ENCODE peak calls at places on chromosome 22, in eight cellular contexts. E is lower lobe of right lung; V is stomach; X is AG09309; Z is aorta; I is H7; C is PC-3; M is effector memory CD4-positive, alpha-beta T cell. R is an unnamed sample.

GRCh38 chr22:18059473-18059872 is 18.3 kb upstream of the PEX26 start:
- DNase-seq in E (no peak), V (no peak), X (no peak), Z (no peak), I (no peak), C (no peak), M (no peak), R (no peak)

GRCh38 chr22:32219030-32219429 is 14.2 kb upstream of the RFPL2 start:
- DNase-seq in E (no peak), V (no peak), X (no peak), Z (no peak), I (no peak), C (no peak), M (no peak), R (no peak)

GRCh38 chr22:25555506-25556060 is 8.9 kb upstream of the GRK3 start:
- DNase-seq in E (no peak), V (no peak), X (no peak), Z (no peak), I (no peak), C (no peak), M (no peak), R (no peak)

GRCh38 chr22:25572708-25573161 is 8.3 kb downstream of the GRK3 start:
- DNase-seq in E (no peak), V (no peak), X (no peak), Z (no peak), I (no peak), C (no peak), M (no peak), R (no peak)

GRCh38 chr22:24555496-24556253 is at the start of gene SNRPD3:
- DNase-seq in E (peak), V (peak), X (peak), Z (peak), I (peak), C (peak), M (peak), R (peak)

GRCh38 chr22:25930083-25930482 is 188.1 kb downstream of the MYO18B start:
- DNase-seq in E (no peak), V (no peak), X (no peak), Z (no peak), I (no peak), C (no peak), M (no peak), R (no peak)

GRCh38 chr22:17867160-17867785 is 93.0 kb upstream of the BID start:
- DNase-seq in E (no peak), V (no peak), X (no peak), Z (no peak), I (no peak), C (no peak), M (no peak), R (no peak)

GRCh38 chr22:41305646-41306045 is 4.3 kb downstream of the ZC3H7B start:
- DNase-seq in E (no peak), V (no peak), X (no peak), Z (no peak), I (no peak), C (peak), M (no peak), R (no peak)

GRCh38 chr22:34966980-34967379 is 99.0 kb upstream of the ISX start:
- DNase-seq in E (no peak), V (no peak), X (no peak), Z (no peak), I (no peak), C (peak), M (no peak), R (no peak)

GRCh38 chr22:47039356-47039755 is 276.9 kb downstream of the TBC1D22A start:
- DNase-seq in E (no peak), V (no peak), X (no peak), Z (no peak), I (no peak), C (no peak), M (no peak), R (no peak)

GRCh38 chr22:26444777-26445176 is 15.7 kb downstream of the ASPHD2 start:
- DNase-seq in E (no peak), V (no peak), X (no peak), Z (no peak), I (no peak), C (no peak), M (no peak), R (no peak)

GRCh38 chr22:28299760-28300159 is 379.9 kb downstream of the TTC28 start:
- DNase-seq in E (no peak), V (no peak), X (peak), Z (no peak), I (no peak), C (no peak), M (no peak), R (no peak)

GRCh38 chr22:46061431-46062231 is 84.7 kb upstream of the WNT7B start:
- DNase-seq in E (peak), V (peak), X (no peak), Z (no peak), I (peak), C (no peak), M (no peak), R (no peak)

GRCh38 chr22:36332623-36333331 is 55.0 kb downstream of the MYH9 start:
- DNase-seq in E (peak), V (peak), X (no peak), Z (no peak), I (peak), C (peak), M (peak), R (peak)
- H3K4me3 ChIP-seq in E (peak), V (no peak), X (no peak), Z (no peak), I (no peak), C (peak), M (peak), R (peak)

DNA sequence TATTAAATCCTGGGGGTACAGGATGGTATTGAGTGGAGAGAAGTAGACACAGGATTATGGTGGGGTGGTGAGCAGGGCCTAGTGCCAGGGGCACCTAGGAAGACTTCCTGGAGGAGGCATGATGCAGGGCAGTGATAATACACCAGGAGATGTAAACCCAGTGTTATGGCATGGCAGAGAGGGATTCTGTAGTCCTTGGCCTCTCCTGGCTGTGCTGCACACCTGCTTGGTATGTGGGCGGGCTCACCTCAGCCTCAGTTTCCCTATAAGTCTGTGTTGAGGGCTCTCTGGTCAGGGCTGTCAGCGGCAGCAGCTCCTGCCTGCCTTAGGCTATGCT is 2.2 kb downstream of the PDXP start:
- DNase-seq in E (no peak), V (no peak), X (no peak), Z (no peak), I (no peak), C (no peak), M (no peak), R (no peak)
- H3K4me3 ChIP-seq in E (no peak), V (no peak), X (no peak), Z (no peak), I (no peak), C (peak), M (no peak), R (no peak)

GRCh38 chr22:49723478-49724029 is 104.1 kb downstream of the BRD1 start:
- DNase-seq in E (no peak), V (no peak), X (no peak), Z (no peak), I (peak), C (no peak), M (no peak), R (no peak)
- H3K4me3 ChIP-seq in E (no peak), V (no peak), X (no peak), Z (no peak), I (no peak), C (no peak), M (no peak), R (peak)

GRCh38 chr22:23181763-23182288 is 1.5 kb downstream of the BCR start:
- DNase-seq in E (no peak), V (no peak), X (no peak), Z (no peak), I (peak), C (no peak), M (no peak), R (peak)

GRCh38 chr22:23183107-23183698 is 2.9 kb downstream of the BCR start:
- DNase-seq in E (peak), V (peak), X (peak), Z (no peak), I (peak), C (peak), M (no peak), R (no peak)

GRCh38 chr22:23182289-23183106 is 2.2 kb downstream of the BCR start:
- DNase-seq in E (no peak), V (no peak), X (no peak), Z (no peak), I (peak), C (peak), M (no peak), R (peak)

GRCh38 chr22:23184764-23185113 is 4.4 kb downstream of the BCR start:
- DNase-seq in E (no peak), V (no peak), X (no peak), Z (no peak), I (peak), C (no peak), M (no peak), R (no peak)

DNA sequence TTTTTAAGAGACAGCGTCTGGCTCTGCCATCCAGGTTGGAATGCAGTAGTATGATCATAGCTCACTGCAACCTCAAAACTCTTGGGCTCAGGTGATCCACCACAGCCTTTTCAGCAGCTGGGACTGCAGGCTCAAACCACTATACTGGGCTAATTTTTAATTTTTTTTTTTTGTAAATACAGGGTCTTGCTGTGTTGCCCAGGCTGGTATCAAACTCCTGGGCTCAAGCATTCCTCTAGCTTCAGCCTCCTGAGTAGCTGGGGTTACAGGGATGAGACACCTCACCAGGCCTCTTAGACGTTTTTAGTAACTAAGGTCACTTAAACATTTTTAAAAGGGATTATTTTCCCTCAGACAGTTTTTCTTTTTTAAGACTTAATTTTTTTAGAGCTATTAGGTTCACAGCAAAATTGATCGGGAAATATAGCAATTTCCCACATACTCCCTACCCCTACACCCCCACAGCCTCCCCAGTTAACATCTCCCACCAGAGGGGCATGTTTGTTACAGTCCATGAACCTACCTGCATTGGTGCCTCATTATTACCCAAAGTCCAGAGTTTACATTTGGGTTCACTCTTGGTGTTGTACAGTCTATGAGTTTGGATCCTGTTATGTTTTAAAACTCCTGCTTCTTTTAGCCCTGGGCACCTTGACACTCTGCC is 3.9 kb downstream of the BCR start:
- DNase-seq in E (no peak), V (no peak), X (no peak), Z (no peak), I (no peak), C (no peak), M (no peak), R (no peak)
- H3K4me3 ChIP-seq in E (peak), V (no peak), X (no peak), Z (no peak), I (no peak), C (peak), M (no peak), R (peak)

GRCh38 chr22:22854466-22854865 is 33.1 kb upstream of the IGLL5 start:
- DNase-seq in E (no peak), V (no peak), X (no peak), Z (no peak), I (no peak), C (no peak), M (no peak), R (no peak)

GRCh38 chr22:22856364-22856763 is 31.3 kb upstream of the IGLL5 start:
- DNase-seq in E (no peak), V (no peak), X (no peak), Z (no peak), I (peak), C (no peak), M (no peak), R (no peak)

GRCh38 chr22:22853713-22854112 is 33.9 kb upstream of the IGLL5 start:
- DNase-seq in E (no peak), V (no peak), X (no peak), Z (no peak), I (no peak), C (no peak), M (no peak), R (no peak)

GRCh38 chr22:22855617-22856308 is 31.9 kb upstream of the IGLL5 start:
- DNase-seq in E (no peak), V (no peak), X (no peak), Z (no peak), I (peak), C (peak), M (no peak), R (peak)

DNA sequence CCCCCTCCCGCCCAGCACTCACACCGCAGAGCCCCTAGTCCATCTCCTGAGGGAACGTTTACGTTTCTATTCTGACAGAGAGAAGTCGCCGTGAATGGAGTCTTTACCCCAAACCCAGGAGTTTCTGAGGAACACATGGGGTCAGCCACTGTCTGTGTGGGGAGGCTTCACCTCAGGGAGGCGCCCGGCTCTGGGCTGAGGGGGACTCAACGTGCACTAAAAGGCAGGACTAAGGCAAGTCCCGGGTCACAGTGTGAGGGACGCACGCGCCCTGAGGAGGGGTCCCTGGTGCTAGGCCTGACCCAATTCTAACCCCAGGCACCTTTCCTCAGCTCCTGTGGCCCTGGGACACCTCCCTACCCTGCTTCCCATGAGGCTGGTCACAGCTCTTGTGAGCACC is 32.5 kb upstream of the IGLL5 start:
- DNase-seq in E (no peak), V (no peak), X (no peak), Z (no peak), I (no peak), C (no peak), M (no peak), R (no peak)
- H3K4me3 ChIP-seq in E (no peak), V (no peak), X (no peak), Z (no peak), I (no peak), C (no peak), M (no peak), R (no peak)

DNA sequence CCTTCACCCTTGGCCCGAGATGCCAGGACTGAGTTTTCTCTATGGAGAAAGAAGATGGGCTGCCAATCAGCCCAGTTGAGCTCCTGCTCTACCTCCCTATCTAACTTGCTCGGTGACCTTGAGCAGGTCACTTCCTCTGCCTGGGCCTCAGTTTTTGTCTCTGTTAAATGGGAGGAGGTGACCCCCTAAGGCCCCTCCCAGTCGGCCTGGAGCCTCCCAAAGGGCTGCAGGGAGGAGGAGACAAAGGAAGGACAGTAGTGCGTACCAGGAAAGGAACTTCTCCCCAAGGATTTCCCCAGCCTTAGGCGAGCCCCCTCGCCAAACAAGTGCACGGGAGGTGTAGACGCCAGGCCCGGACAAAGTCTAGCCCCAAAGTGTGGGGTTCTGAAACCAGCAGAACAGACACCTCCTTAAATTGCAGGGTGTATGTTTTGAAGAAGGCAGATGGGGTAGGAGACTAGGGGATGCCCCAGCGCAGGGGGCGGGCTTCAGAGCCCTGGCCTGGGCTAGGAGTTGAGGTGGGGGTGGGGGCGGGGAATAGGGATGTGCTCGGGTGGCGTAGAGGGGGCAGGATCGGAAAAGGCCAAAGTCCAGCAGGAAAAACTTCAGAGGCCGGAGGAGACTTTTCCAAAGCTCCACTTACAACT is 1.0 kb downstream of the CBX7 start:
- DNase-seq in E (no peak), V (no peak), X (no peak), Z (peak), I (peak), C (no peak), M (no peak), R (no peak)
- H3K4me3 ChIP-seq in E (peak), V (peak), X (peak), Z (peak), I (no peak), C (peak), M (peak), R (peak)

DNA sequence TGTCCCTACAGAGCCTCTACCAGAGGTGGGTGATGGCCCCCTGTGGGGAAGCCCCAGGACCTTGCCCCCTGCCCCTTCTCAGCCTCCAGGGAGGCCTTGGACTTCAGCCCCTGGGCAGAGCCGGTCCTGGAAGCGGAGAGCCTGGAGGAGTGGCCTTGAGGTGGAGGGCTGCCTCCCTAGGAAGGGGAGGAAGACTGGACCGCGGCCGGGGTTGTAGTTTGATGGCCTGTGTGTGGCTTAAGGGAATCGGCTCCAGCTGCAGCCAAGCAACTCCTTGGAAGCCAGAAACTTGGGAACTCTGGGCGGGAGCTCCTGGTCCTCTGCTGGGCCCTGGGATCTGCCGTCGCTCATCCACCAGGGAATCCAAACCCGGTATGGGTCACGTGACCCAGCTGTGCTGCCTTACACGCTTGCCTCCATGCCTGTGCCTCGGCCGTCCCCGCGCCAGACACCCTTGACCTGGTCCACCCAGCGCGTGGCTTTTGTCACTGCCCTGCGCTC is 23.6 kb upstream of the ARHGAP8 start:
- DNase-seq in E (no peak), V (no peak), X (no peak), Z (no peak), I (no peak), C (no peak), M (no peak), R (no peak)
- H3K4me3 ChIP-seq in E (peak), V (no peak), X (no peak), Z (no peak), I (no peak), C (no peak), M (no peak), R (no peak)

R was measured in naive thymus-derived CD4-positive, alpha-beta T cell.